ENCODE peak calls at places on chromosomes 4 and X, in seven cellular contexts. W is fibroblast of lung, P is transverse colon, H is right atrium auricular region, A is gastrocnemius medialis, G is A549, B is thyroid gland. O is an unnamed sample.

GRCh38 chr4:124594945-124595344 is 117.6 kb downstream of the ANKRD50 start:
- DNase-seq in W (no peak), P (no peak), H (no peak), A (no peak), G (no peak), B (no peak), O (no peak)

GRCh38 chr4:140776551-140776950 is 20.4 kb upstream of the TBC1D9 start:
- DNase-seq in W (no peak), P (no peak), H (no peak), A (no peak), G (no peak), B (no peak), O (no peak)

GRCh38 chr4:21948347-21949072 is at the start of gene KCNIP4:
- DNase-seq in W (peak; percentile 27), P (peak; percentile 10), H (no peak), A (no peak), G (no peak), B (peak; percentile 27), O (no peak)

GRCh38 chr4:23891064-23891421 is 1.2 kb upstream of the PPARGC1A start:
- DNase-seq in W (no peak), P (no peak), H (no peak), A (no peak), G (no peak), B (no peak), O (no peak)

GRCh38 chrX:118553042-118553714 is 57.6 kb downstream of the DOCK11 start:
- DNase-seq in W (no peak), P (no peak), H (no peak), A (no peak), G (no peak), B (no peak), O (no peak)

GRCh38 chr4:78372282-78372988 is 179.1 kb upstream of the ANXA3 start:
- DNase-seq in W (no peak), P (no peak), H (no peak), A (no peak), G (no peak), B (no peak), O (no peak)

GRCh38 chr4:18464160-18464559 is 442.6 kb upstream of the LCORL start:
- DNase-seq in W (no peak), P (no peak), H (no peak), A (no peak), G (no peak), B (no peak), O (no peak)

GRCh38 chrX:106378616-106379015 is 210.5 kb downstream of the PWWP3B start:
- DNase-seq in W (no peak), P (no peak), H (no peak), A (no peak), G (no peak), B (no peak), O (no peak)

GRCh38 chrX:10576777-10577444 is 43.5 kb downstream of the MID1 start:
- DNase-seq in W (no peak), P (no peak), H (no peak), A (no peak), G (peak; percentile 64), B (no peak), O (no peak)

GRCh38 chrX:40167240-40168182 is 69.8 kb upstream of the BCOR start:
- DNase-seq in W (no peak), P (peak; percentile 44), H (no peak), A (no peak), G (no peak), B (peak; percentile 43), O (peak; percentile 76)

GRCh38 chr4:159697322-159698283 is 594.7 kb downstream of the RAPGEF2 start:
- DNase-seq in W (no peak), P (no peak), H (no peak), A (no peak), G (no peak), B (no peak), O (no peak)

GRCh38 chrX:101164766-101165590 is 54.6 kb upstream of the DRP2 start:
- DNase-seq in W (peak; percentile 64), P (no peak), H (no peak), A (no peak), G (no peak), B (no peak), O (no peak)

GRCh38 chrX:75784689-75785491 is at the start of gene MAGEE2:
- DNase-seq in W (no peak), P (no peak), H (no peak), A (no peak), G (peak; percentile 14), B (peak; percentile 5), O (no peak)

GRCh38 chr4:85078016-85078415 is 111.5 kb upstream of the WDFY3 start:
- DNase-seq in W (no peak), P (no peak), H (no peak), A (no peak), G (no peak), B (no peak), O (no peak)

GRCh38 chr4:132646186-132646585 is 502.9 kb upstream of the PCDH10 start:
- DNase-seq in W (no peak), P (no peak), H (no peak), A (no peak), G (no peak), B (no peak), O (no peak)

GRCh38 chr4:163702736-163703135 is 208.2 kb downstream of the TMA16 start:
- DNase-seq in W (peak; percentile 83), P (no peak), H (no peak), A (no peak), G (no peak), B (no peak), O (no peak)

GRCh38 chrX:120638619-120639018 is 8.8 kb upstream of the C1GALT1C1 start:
- DNase-seq in W (no peak), P (no peak), H (no peak), A (no peak), G (no peak), B (no peak), O (no peak)

DNA sequence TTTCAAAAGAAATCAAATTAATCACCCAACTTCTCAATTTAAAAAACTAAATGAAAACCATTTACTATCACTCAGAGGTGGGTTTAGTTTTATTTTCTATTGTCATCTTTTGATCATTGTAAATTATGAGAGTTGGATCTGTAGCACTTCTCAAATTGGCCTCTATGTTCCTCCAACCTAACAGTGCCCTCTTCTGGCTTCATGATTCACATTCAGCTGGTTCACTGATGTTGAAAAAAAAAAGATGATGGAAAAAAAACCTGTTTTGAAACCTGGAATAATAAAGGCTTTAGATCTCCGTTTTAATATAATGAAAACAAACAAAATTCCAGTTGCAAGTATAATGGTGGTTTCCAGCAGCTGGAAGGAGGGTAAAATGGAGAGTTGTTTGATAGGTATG is 2.4 kb upstream of the NBDY start:
- DNase-seq in W (peak; percentile 64), P (no peak), H (no peak), A (no peak), G (peak; percentile 67), B (no peak), O (no peak)
- TF ChIP-seq CTCF in W (peak; percentile 57), P (peak; percentile 41), H (no peak), A (no peak), G (peak; percentile 71), B (peak; percentile 31), O (peak; percentile 26)

DNA sequence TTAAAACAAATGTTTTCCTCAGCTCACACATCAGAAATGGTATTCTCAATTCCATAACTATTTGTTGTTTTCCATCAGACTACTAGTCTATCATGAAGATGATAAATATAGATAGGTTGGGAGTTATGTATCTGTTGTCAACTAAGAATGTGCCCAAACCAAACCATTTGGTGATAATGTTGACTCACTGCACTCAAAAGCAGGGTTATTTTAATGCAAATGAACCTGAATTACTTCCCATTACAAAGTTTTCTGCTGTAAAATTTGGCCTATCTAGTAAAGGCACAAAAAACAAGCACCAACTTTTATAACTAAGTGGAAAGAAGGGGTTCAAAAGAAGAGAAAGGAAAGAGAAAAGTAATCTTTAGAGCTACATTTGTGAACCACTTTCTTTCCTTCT is 93.5 kb downstream of the TBCK start:
- DNase-seq in W (no peak), P (no peak), H (no peak), A (no peak), G (no peak), B (no peak), O (no peak)
- H3K27ac ChIP-seq in W (no peak overlapping the region), P (no peak overlapping the region), H (no peak overlapping the region), A (no peak overlapping the region), G (no peak overlapping the region), B (no peak overlapping the region), O (no peak overlapping the region)

DNA sequence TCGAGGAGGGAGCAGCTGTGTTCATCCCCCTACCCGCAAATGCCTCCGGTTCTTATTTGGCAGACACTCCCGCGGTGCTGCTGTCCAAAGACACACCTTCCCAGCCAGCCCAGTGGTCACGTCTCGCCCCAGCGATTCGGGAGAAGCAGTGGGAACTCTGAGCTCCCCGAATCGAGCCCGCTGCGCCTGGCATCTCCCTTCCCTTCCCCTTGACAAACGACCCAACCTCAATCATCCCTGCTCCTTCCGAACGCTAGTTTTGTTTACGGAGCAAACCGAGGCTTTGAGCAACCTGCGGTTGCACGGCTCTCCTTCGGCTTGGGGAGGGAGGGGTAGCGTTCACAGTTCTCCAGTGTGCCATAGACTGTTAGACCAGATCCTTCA is 299 bp upstream of the FRMPD4 start:
- DNase-seq in W (no peak), P (no peak), H (no peak), A (no peak), G (peak; percentile 7), B (no peak), O (no peak)
- H3K4me3 ChIP-seq in W (peak overlapping the region; percentile 41), P (peak overlapping the region; percentile 9), H (peak overlapping the region; percentile 19), A (no peak overlapping the region), G (peak overlapping the region; percentile 59), B (no peak overlapping the region), O (peak overlapping the region; percentile 49)

GRCh38 chr4:175805863-175806262 is 6.2 kb downstream of the GPM6A start:
- DNase-seq in W (no peak), P (no peak), H (no peak), A (no peak), G (no peak), B (no peak), O (no peak)

GRCh38 chr4:175810360-175810759 is 1.7 kb downstream of the GPM6A start:
- DNase-seq in W (no peak), P (no peak), H (no peak), A (no peak), G (no peak), B (no peak), O (no peak)

GRCh38 chr4:175811171-175811570 is 893 bp downstream of the GPM6A start:
- DNase-seq in W (no peak), P (no peak), H (no peak), A (no peak), G (no peak), B (no peak), O (no peak)

GRCh38 chr4:175806741-175807140 is 5.3 kb downstream of the GPM6A start:
- DNase-seq in W (no peak), P (no peak), H (no peak), A (no peak), G (no peak), B (no peak), O (no peak)

GRCh38 chr4:175807596-175807995 is 4.5 kb downstream of the GPM6A start:
- DNase-seq in W (no peak), P (no peak), H (no peak), A (no peak), G (no peak), B (no peak), O (no peak)
- TF ChIP-seq CTCF in W (no peak), P (no peak), H (no peak), A (no peak), G (no peak), B (no peak), O (no peak)